ENCODE peak calls at places on chromosomes 5 and 9, in five cellular contexts. One of them, this sample, is unnamed.

GRCh38 chr5:140185409-140185808 is 10.4 kb downstream of the CYSTM1 start:
- DNase-seq in AG09309: no peak
- DNase-seq in hepatocyte: no peak
- DNase-seq in mammary epithelial cell: no peak
- DNase-seq in right atrium auricular region: no peak
- DNase-seq in this sample: no peak

GRCh38 chr5:135718151-135718550 is 116.3 kb upstream of the SLC25A48 start:
- DNase-seq in AG09309: no peak
- DNase-seq in hepatocyte: peak
- DNase-seq in mammary epithelial cell: peak
- DNase-seq in right atrium auricular region: no peak
- DNase-seq in this sample: no peak

GRCh38 chr9:89635816-89636215 is 31.0 kb downstream of the GADD45G start:
- DNase-seq in AG09309: no peak
- DNase-seq in hepatocyte: no peak
- DNase-seq in mammary epithelial cell: peak
- DNase-seq in right atrium auricular region: no peak
- DNase-seq in this sample: no peak

GRCh38 chr9:105355810-105356209 is 92.0 kb upstream of the FSD1L start:
- DNase-seq in AG09309: no peak
- DNase-seq in hepatocyte: no peak
- DNase-seq in mammary epithelial cell: peak
- DNase-seq in right atrium auricular region: no peak
- DNase-seq in this sample: no peak

GRCh38 chr5:60514152-60514551 is 185.8 kb downstream of the DEPDC1B start:
- DNase-seq in AG09309: no peak
- DNase-seq in hepatocyte: no peak
- DNase-seq in mammary epithelial cell: no peak
- DNase-seq in right atrium auricular region: no peak
- DNase-seq in this sample: no peak

GRCh38 chr5:10565785-10566506 is 2.1 kb downstream of the ANKRD33B start:
- DNase-seq in AG09309: no peak
- DNase-seq in hepatocyte: no peak
- DNase-seq in mammary epithelial cell: no peak
- DNase-seq in right atrium auricular region: no peak
- DNase-seq in this sample: no peak

GRCh38 chr5:9059920-9060691 is 485.8 kb downstream of the SEMA5A start:
- DNase-seq in AG09309: peak
- DNase-seq in hepatocyte: peak
- DNase-seq in mammary epithelial cell: peak
- DNase-seq in right atrium auricular region: no peak
- DNase-seq in this sample: no peak

GRCh38 chr5:116575635-116576042 is 1.0 kb upstream of the SEMA6A start:
- DNase-seq in AG09309: no peak
- DNase-seq in hepatocyte: peak
- DNase-seq in mammary epithelial cell: peak
- DNase-seq in right atrium auricular region: no peak
- DNase-seq in this sample: no peak

GRCh38 chr5:167743685-167744084 is 547.8 kb upstream of the WWC1 start:
- DNase-seq in AG09309: peak
- DNase-seq in hepatocyte: no peak
- DNase-seq in mammary epithelial cell: peak
- DNase-seq in right atrium auricular region: no peak
- DNase-seq in this sample: no peak

GRCh38 chr5:104199771-104200170 is 637.2 kb upstream of the NUDT12 start:
- DNase-seq in AG09309: no peak
- DNase-seq in hepatocyte: no peak
- DNase-seq in mammary epithelial cell: no peak
- DNase-seq in right atrium auricular region: no peak
- DNase-seq in this sample: no peak

DNA sequence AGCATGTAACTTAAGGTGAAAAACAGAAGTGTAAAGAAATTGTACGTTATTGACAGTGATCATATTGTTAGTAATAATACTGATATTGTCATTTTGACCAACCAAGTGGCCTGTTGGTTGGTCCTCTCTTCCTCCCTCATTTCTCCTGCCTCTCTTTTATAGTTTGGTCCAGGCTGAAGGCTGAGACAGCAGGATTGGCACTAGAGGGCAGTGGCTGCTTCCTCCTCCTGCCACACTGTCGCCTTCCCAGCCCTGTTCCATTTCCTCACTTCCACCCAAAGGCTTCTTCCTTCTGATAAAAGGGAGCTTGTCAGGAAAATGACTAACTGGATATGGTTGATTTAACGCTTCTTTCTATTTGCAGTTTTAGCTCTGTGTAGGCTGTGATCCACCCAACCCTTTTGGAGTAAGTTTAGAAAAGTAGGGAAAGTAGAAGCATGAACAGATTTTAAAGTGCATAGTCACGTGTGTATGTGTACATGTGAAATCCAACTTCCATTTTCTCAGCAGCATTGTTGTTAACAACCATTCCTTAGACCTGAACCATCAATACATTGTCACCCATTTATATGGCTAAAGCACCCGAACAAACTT is 35.6 kb downstream of the PTCD2 start:
- DNase-seq in AG09309: no peak
- DNase-seq in hepatocyte: peak
- DNase-seq in mammary epithelial cell: peak
- DNase-seq in right atrium auricular region: no peak
- DNase-seq in this sample: no peak
- TF ChIP-seq CTCF in AG09309: peak
- TF ChIP-seq CTCF in hepatocyte: peak
- TF ChIP-seq CTCF in mammary epithelial cell: peak
- TF ChIP-seq CTCF in right atrium auricular region: peak
- TF ChIP-seq CTCF in this sample: peak

GRCh38 chr9:81685763-81686613 is 3.4 kb downstream of the TLE1 start:
- DNase-seq in AG09309: no peak
- DNase-seq in hepatocyte: peak
- DNase-seq in mammary epithelial cell: peak
- DNase-seq in right atrium auricular region: no peak
- DNase-seq in this sample: no peak
- TF ChIP-seq CTCF in AG09309: peak
- TF ChIP-seq CTCF in hepatocyte: peak
- TF ChIP-seq CTCF in mammary epithelial cell: peak
- TF ChIP-seq CTCF in right atrium auricular region: no peak
- TF ChIP-seq CTCF in this sample: peak

DNA sequence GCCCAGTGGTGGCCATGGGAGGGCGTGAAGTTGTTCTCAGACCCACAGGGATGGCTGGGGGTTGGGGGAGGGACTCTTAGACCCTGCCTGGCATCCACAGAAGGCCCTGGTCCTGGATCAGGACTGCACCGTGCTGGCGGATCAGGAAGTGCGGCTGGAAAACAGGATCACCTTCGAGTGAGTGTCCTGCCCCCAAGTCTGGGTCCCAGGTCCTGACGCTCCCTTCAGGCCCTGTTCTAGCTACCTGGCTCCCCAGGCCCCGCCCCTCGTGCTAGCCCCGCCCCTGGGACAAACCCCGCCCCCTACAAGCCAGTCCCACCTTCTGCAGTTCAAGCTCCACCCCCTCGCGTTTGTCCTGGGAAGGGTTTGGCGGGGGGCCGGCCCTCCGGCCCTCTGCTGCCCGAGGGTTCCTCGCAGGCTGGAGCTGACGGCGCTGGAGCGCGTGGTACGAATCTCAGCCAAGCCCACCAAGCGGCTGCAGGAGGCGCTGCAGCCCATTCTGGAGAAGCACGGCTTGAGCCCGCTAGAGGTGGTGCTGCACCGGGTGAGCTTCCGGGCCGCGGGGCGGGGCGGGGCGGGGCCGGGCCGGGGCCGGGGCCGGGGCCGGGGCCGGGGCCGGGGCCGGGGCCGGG is 12.9 kb downstream of the RGS14 start:
- DNase-seq in AG09309: no peak
- DNase-seq in hepatocyte: peak
- DNase-seq in mammary epithelial cell: peak
- DNase-seq in right atrium auricular region: peak
- DNase-seq in this sample: no peak
- TF ChIP-seq CTCF in AG09309: peak
- TF ChIP-seq CTCF in hepatocyte: peak
- TF ChIP-seq CTCF in mammary epithelial cell: peak
- TF ChIP-seq CTCF in right atrium auricular region: no peak
- TF ChIP-seq CTCF in this sample: peak

GRCh38 chr5:40021007-40021406 is 596.2 kb upstream of the DAB2 start:
- DNase-seq in AG09309: no peak
- DNase-seq in hepatocyte: no peak
- DNase-seq in mammary epithelial cell: no peak
- DNase-seq in right atrium auricular region: no peak
- DNase-seq in this sample: no peak
- TF ChIP-seq CTCF in AG09309: peak
- TF ChIP-seq CTCF in hepatocyte: no peak
- TF ChIP-seq CTCF in mammary epithelial cell: no peak
- TF ChIP-seq CTCF in right atrium auricular region: no peak
- TF ChIP-seq CTCF in this sample: no peak

GRCh38 chr5:32713396-32714381 is 2.6 kb downstream of the NPR3 start:
- DNase-seq in AG09309: no peak
- DNase-seq in hepatocyte: peak
- DNase-seq in mammary epithelial cell: peak
- DNase-seq in right atrium auricular region: no peak
- DNase-seq in this sample: peak
- TF ChIP-seq CTCF in AG09309: no peak
- TF ChIP-seq CTCF in hepatocyte: no peak
- TF ChIP-seq CTCF in mammary epithelial cell: no peak
- TF ChIP-seq CTCF in right atrium auricular region: no peak
- TF ChIP-seq CTCF in this sample: peak

GRCh38 chr9:90899287-90899686 is 97.7 kb downstream of the SYK start:
- DNase-seq in AG09309: no peak
- DNase-seq in hepatocyte: no peak
- DNase-seq in mammary epithelial cell: no peak
- DNase-seq in right atrium auricular region: no peak
- DNase-seq in this sample: no peak

GRCh38 chr9:90903731-90904422 is 102.3 kb downstream of the SYK start:
- DNase-seq in AG09309: no peak
- DNase-seq in hepatocyte: no peak
- DNase-seq in mammary epithelial cell: no peak
- DNase-seq in right atrium auricular region: no peak
- DNase-seq in this sample: no peak

GRCh38 chr9:90898229-90898628 is 96.6 kb downstream of the SYK start:
- DNase-seq in AG09309: no peak
- DNase-seq in hepatocyte: no peak
- DNase-seq in mammary epithelial cell: no peak
- DNase-seq in right atrium auricular region: no peak
- DNase-seq in this sample: no peak

GRCh38 chr9:90901933-90902332 is 100.3 kb downstream of the SYK start:
- DNase-seq in AG09309: no peak
- DNase-seq in hepatocyte: no peak
- DNase-seq in mammary epithelial cell: no peak
- DNase-seq in right atrium auricular region: no peak
- DNase-seq in this sample: no peak

GRCh38 chr9:90900130-90900529 is 98.5 kb downstream of the SYK start:
- DNase-seq in AG09309: no peak
- DNase-seq in hepatocyte: no peak
- DNase-seq in mammary epithelial cell: no peak
- DNase-seq in right atrium auricular region: no peak
- DNase-seq in this sample: no peak
- TF ChIP-seq CTCF in AG09309: peak
- TF ChIP-seq CTCF in hepatocyte: peak
- TF ChIP-seq CTCF in mammary epithelial cell: no peak
- TF ChIP-seq CTCF in right atrium auricular region: peak
- TF ChIP-seq CTCF in this sample: peak

GRCh38 chr9:114154597-114155102 is 687 bp upstream of the COL27A1 start:
- DNase-seq in AG09309: no peak
- DNase-seq in hepatocyte: no peak
- DNase-seq in mammary epithelial cell: peak
- DNase-seq in right atrium auricular region: no peak
- DNase-seq in this sample: no peak

GRCh38 chr9:114155967-114156294 is 594 bp downstream of the COL27A1 start:
- DNase-seq in AG09309: no peak
- DNase-seq in hepatocyte: no peak
- DNase-seq in mammary epithelial cell: no peak
- DNase-seq in right atrium auricular region: no peak
- DNase-seq in this sample: no peak

GRCh38 chr9:114156311-114156657 is 947 bp downstream of the COL27A1 start:
- DNase-seq in AG09309: no peak
- DNase-seq in hepatocyte: peak
- DNase-seq in mammary epithelial cell: no peak
- DNase-seq in right atrium auricular region: peak
- DNase-seq in this sample: no peak

GRCh38 chr9:114155263-114155966 is at the start of gene COL27A1:
- DNase-seq in AG09309: no peak
- DNase-seq in hepatocyte: peak
- DNase-seq in mammary epithelial cell: peak
- DNase-seq in right atrium auricular region: peak
- DNase-seq in this sample: no peak

DNA sequence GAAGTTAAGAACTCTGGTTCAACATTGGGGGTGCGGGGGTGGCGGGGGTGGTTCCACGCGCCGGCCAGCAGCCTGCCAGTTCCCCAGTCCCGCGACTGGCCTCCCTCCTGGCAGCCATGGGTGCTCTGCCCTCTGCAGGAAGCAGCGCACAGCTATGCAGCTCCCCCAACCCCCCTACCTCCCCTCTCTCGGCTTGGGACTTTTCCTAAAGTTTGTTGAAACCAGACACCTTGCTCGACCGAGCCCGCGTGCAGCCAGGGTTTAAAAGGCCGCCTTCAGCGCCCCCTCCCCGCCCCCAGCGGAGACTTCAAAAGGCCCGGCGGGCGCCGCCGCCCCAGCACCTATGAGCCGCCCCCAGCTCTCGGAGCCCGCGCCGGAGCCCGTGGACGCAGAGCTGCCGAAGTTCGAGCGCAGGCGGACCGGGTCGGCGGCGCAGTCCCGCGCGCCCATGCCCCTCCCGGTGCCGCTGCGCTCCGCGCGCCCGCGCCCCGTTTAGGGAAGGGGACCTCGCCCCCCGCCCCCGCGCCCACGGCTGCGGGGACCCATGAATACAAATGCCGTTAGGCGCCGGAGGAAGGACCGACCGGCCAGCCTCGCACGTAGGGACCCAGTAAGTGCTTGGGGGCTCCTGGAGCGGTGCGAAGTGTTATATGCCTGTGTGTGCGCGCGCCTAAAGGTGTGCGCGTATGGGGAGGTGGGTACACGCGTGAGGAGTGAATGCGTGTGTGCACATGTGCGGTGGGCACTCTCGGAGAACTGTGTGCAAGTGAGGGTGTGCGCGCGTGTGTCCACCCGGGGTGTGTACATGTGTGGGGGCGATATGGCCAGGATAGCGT is 1.4 kb upstream of the COL27A1 start:
- DNase-seq in AG09309: no peak
- DNase-seq in hepatocyte: peak
- DNase-seq in mammary epithelial cell: peak
- DNase-seq in right atrium auricular region: no peak
- DNase-seq in this sample: no peak
- TF ChIP-seq CTCF in AG09309: peak
- TF ChIP-seq CTCF in hepatocyte: peak
- TF ChIP-seq CTCF in mammary epithelial cell: peak
- TF ChIP-seq CTCF in right atrium auricular region: peak
- TF ChIP-seq CTCF in this sample: peak